ENCODE peak calls at places on chromosomes 12 and 14, in four cellular contexts. X, B, M and V are unnamed samples.

GRCh38 chr12:6620137-6620884 is 13.1 kb upstream of the CHD4 start:
- DNase-seq in M (no peak), X (no peak), B (no peak), V (no peak)

GRCh38 chr12:166425-167091 is 47.4 kb downstream of the SLC6A12 start:
- DNase-seq in B (no peak), X (no peak), M (no peak), V (no peak)

GRCh38 chr12:85923767-85924331 is 49.8 kb downstream of the NTS start:
- DNase-seq in B (peak; percentile 8), X (no peak), M (no peak), V (peak; percentile 7)

GRCh38 chr12:118536306-118536900 is 160.0 kb downstream of the SUDS3 start:
- DNase-seq in X (no peak), B (no peak), M (no peak), V (no peak)

GRCh38 chr14:73153272-73153671 is 17.0 kb downstream of the PSEN1 start:
- DNase-seq in B (no peak), X (no peak), M (no peak), V (peak; percentile 42)

GRCh38 chr14:91573894-91574837 is 64.1 kb upstream of the PPP4R3A start:
- DNase-seq in B (peak; percentile 54), M (no peak), X (peak; percentile 6), V (peak; percentile 16)

GRCh38 chr12:56839489-56840442 is 76.6 kb downstream of the HSD17B6 start:
- DNase-seq in B (peak; percentile 6), M (peak; percentile 38), X (peak; percentile 71), V (no peak)

GRCh38 chr12:8698830-8699330 is 1.1 kb downstream of the RIMKLB start:
- DNase-seq in M (no peak), B (no peak), X (no peak), V (no peak)

GRCh38 chr12:128644664-128645296 is 179.0 kb downstream of the SLC15A4 start:
- DNase-seq in M (no peak), B (no peak), X (no peak), V (no peak)

GRCh38 chr14:64639340-64639821 is 64.8 kb upstream of the PLEKHG3 start:
- DNase-seq in X (no peak), M (no peak), B (no peak), V (no peak)

GRCh38 chr14:93018401-93018800 is 95.5 kb downstream of the CHGA start:
- DNase-seq in M (no peak), X (no peak), B (no peak), V (no peak)

GRCh38 chr12:96239711-96240234 is 45.6 kb downstream of the ELK3 start:
- DNase-seq in X (no peak), B (no peak), M (peak; percentile 79), V (no peak)

GRCh38 chr12:130041983-130042812 is 120.1 kb upstream of the FZD10 start:
- DNase-seq in M (no peak), X (no peak), B (no peak), V (no peak)

GRCh38 chr12:42426733-42427132 is 100.8 kb downstream of the PPHLN1 start:
- DNase-seq in B (peak; percentile 20), X (peak; percentile 61), M (no peak), V (no peak)

GRCh38 chr12:104605685-104606084 is 148.9 kb downstream of the CHST11 start:
- DNase-seq in M (peak; percentile 60), B (no peak), X (peak; percentile 26), V (no peak)

GRCh38 chr12:93539821-93540220 is 32.7 kb upstream of the SOCS2 start:
- DNase-seq in B (no peak), M (no peak), X (no peak), V (no peak)

GRCh38 chr12:23221066-23221465 is 596.1 kb downstream of the ETNK1 start:
- DNase-seq in M (no peak), B (no peak), X (no peak), V (no peak)

GRCh38 chr12:117674313-117674712 is 294.5 kb downstream of the KSR2 start:
- DNase-seq in B (no peak), X (no peak), M (no peak), V (no peak)

GRCh38 chr12:93894391-93895095 is 217.4 kb downstream of the CRADD start:
- DNase-seq in M (peak; percentile 95), B (peak; percentile 30), X (peak; percentile 52), V (no peak)

GRCh38 chr12:5546616-5547015 is 114.7 kb downstream of the NTF3 start:
- DNase-seq in B (no peak), M (no peak), X (no peak), V (peak; percentile 47)

DNA sequence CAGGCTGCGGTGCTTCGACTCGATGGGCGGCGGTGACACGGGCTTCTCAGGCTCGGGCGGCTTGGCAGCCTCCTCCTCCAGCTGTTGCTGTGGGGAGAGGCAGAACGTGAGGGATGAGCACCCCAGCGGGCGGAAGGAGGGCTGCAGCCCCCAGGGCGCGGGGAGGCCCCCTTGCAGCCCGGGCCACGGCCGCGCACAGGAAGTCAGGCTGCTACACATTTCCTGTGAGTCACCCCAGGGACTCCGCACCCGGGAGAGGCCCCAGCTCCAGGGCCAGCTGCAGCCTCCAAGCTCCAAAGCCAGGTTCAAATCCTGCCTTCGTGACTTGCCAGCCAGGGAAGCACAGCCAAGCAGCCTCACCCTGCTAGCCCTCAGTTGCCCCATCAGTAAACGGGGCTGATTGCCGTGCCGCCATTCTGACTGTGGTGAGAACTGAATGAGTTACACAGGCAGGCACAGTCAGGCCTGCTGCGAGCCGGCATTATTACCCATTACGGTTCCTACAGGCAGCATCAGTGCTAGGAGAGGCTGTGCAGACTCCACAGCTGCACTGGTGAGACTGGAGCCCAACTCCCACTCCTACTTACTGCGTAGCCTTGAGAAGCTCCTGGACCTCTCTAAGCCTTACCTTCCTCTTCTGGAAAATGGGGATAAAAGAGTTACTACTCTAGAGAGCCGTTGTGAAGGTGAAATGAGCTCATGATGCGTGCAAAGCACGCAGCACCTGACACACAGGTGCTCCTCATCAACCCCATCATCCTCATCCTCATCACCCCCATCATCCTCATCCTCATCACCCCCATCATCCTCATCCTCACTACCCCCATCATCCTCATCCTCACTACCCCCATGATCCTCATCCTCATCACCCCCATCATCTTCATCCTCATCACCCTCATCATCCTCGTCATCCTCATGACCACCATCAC is 100.9 kb downstream of the NCOR2 start:
- DNase-seq in B (no peak), X (peak; percentile 96), M (peak; percentile 65), V (no peak)
- H3K4me3 ChIP-seq in B (no peak overlapping the region), X (peak overlapping the region; percentile 21), M (no peak overlapping the region), V (no peak overlapping the region)

GRCh38 chr12:132163911-132164288 is 19.6 kb downstream of the NOC4L start:
- DNase-seq in X (no peak), M (no peak), B (no peak), V (no peak)

GRCh38 chr12:132163041-132163910 is 19.0 kb downstream of the NOC4L start:
- DNase-seq in M (no peak), B (no peak), X (no peak), V (no peak)

GRCh38 chr12:132161046-132161781 is 17.0 kb downstream of the NOC4L start:
- DNase-seq in X (no peak), M (no peak), B (peak; percentile 21), V (no peak)

GRCh38 chr12:132161796-132162507 is 17.7 kb downstream of the NOC4L start:
- DNase-seq in M (no peak), B (no peak), X (no peak), V (no peak)

GRCh38 chr12:132162508-132163031 is 18.3 kb downstream of the NOC4L start:
- DNase-seq in M (no peak), B (peak; percentile 67), X (peak; percentile 63), V (peak; percentile 62)
- TF ChIP-seq CTCF in M (no peak), B (no peak), X (no peak), V (no peak)

GRCh38 chr12:51846209-51846779 is 2.2 kb downstream of the FIGNL2 start:
- DNase-seq in X (no peak), M (no peak), B (no peak), V (no peak)
- H3K4me3 ChIP-seq in X (no peak overlapping the region), M (no peak overlapping the region), B (no peak overlapping the region), V (no peak overlapping the region)

GRCh38 chr14:86790408-86791364 is 1202.3 kb downstream of the GALC start:
- DNase-seq in X (no peak), M (no peak), B (no peak), V (no peak)
- TF ChIP-seq CTCF in X (no peak), M (no peak), B (no peak), V (no peak)

GRCh38 chr12:61521258-61521657 is 738.9 kb upstream of the USP15 start:
- DNase-seq in X (no peak), B (no peak), M (no peak), V (no peak)
- H3K4me3 ChIP-seq in X (no peak overlapping the region), B (no peak overlapping the region), M (no peak overlapping the region), V (no peak overlapping the region)

GRCh38 chr12:108099085-108099484 is 30.0 kb upstream of the WSCD2 start:
- DNase-seq in X (no peak), M (no peak), B (no peak), V (no peak)
- TF ChIP-seq CTCF in X (no peak), M (peak; percentile 32), B (no peak), V (peak; percentile 22)

GRCh38 chr14:74937171-74937570 is 14.1 kb upstream of the RPS6KL1 start:
- DNase-seq in X (no peak), M (no peak), B (no peak), V (no peak)

GRCh38 chr14:74934476-74935339 is 11.6 kb upstream of the RPS6KL1 start:
- DNase-seq in M (no peak), X (peak; percentile 9), B (no peak), V (no peak)

GRCh38 chr14:74936151-74936550 is 13.1 kb upstream of the RPS6KL1 start:
- DNase-seq in B (no peak), X (no peak), M (no peak), V (no peak)

GRCh38 chr14:74933925-74934435 is 10.9 kb upstream of the RPS6KL1 start:
- DNase-seq in M (no peak), B (no peak), X (no peak), V (no peak)

DNA sequence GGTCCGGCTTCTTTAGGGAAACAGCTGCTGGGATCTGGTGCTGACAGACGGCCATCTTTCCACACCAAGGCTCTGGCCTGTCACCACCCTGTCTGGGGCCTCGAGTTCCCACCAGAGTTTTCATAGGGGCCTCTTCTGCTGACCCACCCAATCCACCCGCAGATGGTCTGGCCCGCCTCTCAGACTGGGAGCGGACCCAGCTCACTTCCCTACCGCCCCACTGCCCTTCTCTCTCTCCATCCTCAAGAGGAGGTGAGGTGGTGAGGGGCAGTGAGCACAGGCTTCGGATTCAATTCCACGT is 12.2 kb upstream of the RPS6KL1 start:
- DNase-seq in X (no peak), M (no peak), B (no peak), V (no peak)
- H3K4me3 ChIP-seq in X (no peak overlapping the region), M (no peak overlapping the region), B (no peak overlapping the region), V (no peak overlapping the region)

GRCh38 chr12:14554281-14555008 is 13.2 kb downstream of the PLBD1 start:
- DNase-seq in M (peak; percentile 90), B (no peak), X (peak; percentile 78), V (no peak)

GRCh38 chr12:14547571-14547970 is 20.1 kb downstream of the PLBD1 start:
- DNase-seq in B (no peak), X (no peak), M (no peak), V (no peak)

GRCh38 chr12:14545144-14546124 is 22.2 kb downstream of the PLBD1 start:
- DNase-seq in X (no peak), M (no peak), B (no peak), V (no peak)

DNA sequence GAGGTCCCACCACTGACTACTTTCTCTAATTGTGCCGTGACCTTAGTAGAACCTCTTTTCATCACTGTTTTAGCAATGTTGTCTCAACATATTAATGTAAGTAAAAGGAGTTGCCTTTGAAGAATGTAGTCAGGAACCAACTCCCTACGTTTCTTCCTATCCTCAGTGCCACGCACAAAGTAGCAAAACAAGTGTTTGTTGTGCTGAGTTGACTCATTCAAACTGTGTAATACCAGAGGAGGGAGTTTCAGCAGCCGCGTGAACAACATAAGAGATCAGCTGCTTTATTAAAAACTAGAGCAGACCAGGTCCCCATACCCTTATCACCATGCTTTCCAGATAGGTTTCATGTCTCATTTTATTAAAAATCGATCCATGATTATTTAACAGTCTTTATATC is 19.1 kb downstream of the PLBD1 start:
- DNase-seq in B (no peak), M (no peak), X (no peak), V (no peak)
- TF ChIP-seq CTCF in B (no peak), M (no peak), X (no peak), V (no peak)